ENCODE peak calls at places on chromosome 5, in ten cellular contexts. One of them, this sample, is unnamed. For H3K4me1, the result is how much of the 10 kb centered on the place peaks cover.

GRCh38 chr5:112179290-112179689 is 239.8 kb downstream of the EPB41L4A start:
- DNase-seq in sigmoid colon: no peak
- DNase-seq in CD8-positive, alpha-beta memory T cell: no peak
- DNase-seq in neural progenitor cell: no peak
- DNase-seq in adrenal gland: no peak
- DNase-seq in testis: no peak
- DNase-seq in endodermal cell: no peak
- DNase-seq in adipocyte: no peak
- DNase-seq in MM.1S: no peak
- DNase-seq in mucosa of descending colon: no peak
- DNase-seq in this sample: no peak

GRCh38 chr5:69032009-69032408 is 61.8 kb upstream of the SLC30A5 start:
- DNase-seq in sigmoid colon: no peak
- DNase-seq in CD8-positive, alpha-beta memory T cell: no peak
- DNase-seq in neural progenitor cell: peak
- DNase-seq in adrenal gland: no peak
- DNase-seq in testis: no peak
- DNase-seq in endodermal cell: no peak
- DNase-seq in adipocyte: no peak
- DNase-seq in MM.1S: no peak
- DNase-seq in mucosa of descending colon: no peak
- DNase-seq in this sample: no peak

GRCh38 chr5:123125953-123126352 is 36.9 kb downstream of the PRDM6 start:
- DNase-seq in sigmoid colon: no peak
- DNase-seq in CD8-positive, alpha-beta memory T cell: no peak
- DNase-seq in neural progenitor cell: no peak
- DNase-seq in adrenal gland: no peak
- DNase-seq in testis: no peak
- DNase-seq in endodermal cell: no peak
- DNase-seq in adipocyte: peak
- DNase-seq in MM.1S: no peak
- DNase-seq in mucosa of descending colon: no peak
- DNase-seq in this sample: no peak

GRCh38 chr5:180050106-180050929 is 21.2 kb downstream of the RNF130 start:
- DNase-seq in sigmoid colon: no peak
- DNase-seq in CD8-positive, alpha-beta memory T cell: no peak
- DNase-seq in neural progenitor cell: no peak
- DNase-seq in adrenal gland: no peak
- DNase-seq in testis: no peak
- DNase-seq in endodermal cell: no peak
- DNase-seq in adipocyte: no peak
- DNase-seq in MM.1S: no peak
- DNase-seq in mucosa of descending colon: no peak
- DNase-seq in this sample: no peak

GRCh38 chr5:1799110-1799601 is 481 bp downstream of the MRPL36 start:
- DNase-seq in sigmoid colon: no peak
- DNase-seq in CD8-positive, alpha-beta memory T cell: no peak
- DNase-seq in neural progenitor cell: peak
- DNase-seq in adrenal gland: peak
- DNase-seq in testis: peak
- DNase-seq in endodermal cell: no peak
- DNase-seq in adipocyte: peak
- DNase-seq in MM.1S: peak
- DNase-seq in mucosa of descending colon: peak
- DNase-seq in this sample: no peak

GRCh38 chr5:56683281-56683680 is 132.1 kb upstream of the MAP3K1 start:
- DNase-seq in sigmoid colon: no peak
- DNase-seq in CD8-positive, alpha-beta memory T cell: no peak
- DNase-seq in neural progenitor cell: no peak
- DNase-seq in adrenal gland: no peak
- DNase-seq in testis: no peak
- DNase-seq in endodermal cell: no peak
- DNase-seq in adipocyte: no peak
- DNase-seq in MM.1S: no peak
- DNase-seq in mucosa of descending colon: no peak
- DNase-seq in this sample: no peak

GRCh38 chr5:67724412-67725135 is 491.0 kb upstream of the PIK3R1 start:
- DNase-seq in sigmoid colon: no peak
- DNase-seq in CD8-positive, alpha-beta memory T cell: no peak
- DNase-seq in neural progenitor cell: no peak
- DNase-seq in adrenal gland: no peak
- DNase-seq in testis: no peak
- DNase-seq in endodermal cell: no peak
- DNase-seq in adipocyte: no peak
- DNase-seq in MM.1S: no peak
- DNase-seq in mucosa of descending colon: no peak
- DNase-seq in this sample: no peak

GRCh38 chr5:87020099-87020934 is 247.4 kb upstream of the RASA1 start:
- DNase-seq in sigmoid colon: no peak
- DNase-seq in CD8-positive, alpha-beta memory T cell: peak
- DNase-seq in neural progenitor cell: peak
- DNase-seq in adrenal gland: peak
- DNase-seq in testis: peak
- DNase-seq in endodermal cell: peak
- DNase-seq in adipocyte: peak
- DNase-seq in MM.1S: peak
- DNase-seq in mucosa of descending colon: peak
- DNase-seq in this sample: peak

GRCh38 chr5:143406408-143406807 is 2.9 kb upstream of the NR3C1 start:
- DNase-seq in sigmoid colon: no peak
- DNase-seq in CD8-positive, alpha-beta memory T cell: no peak
- DNase-seq in neural progenitor cell: no peak
- DNase-seq in adrenal gland: no peak
- DNase-seq in testis: no peak
- DNase-seq in endodermal cell: no peak
- DNase-seq in adipocyte: no peak
- DNase-seq in MM.1S: no peak
- DNase-seq in mucosa of descending colon: no peak
- DNase-seq in this sample: no peak

GRCh38 chr5:179411161-179411841 is 66.0 kb upstream of the ADAMTS2 start:
- DNase-seq in sigmoid colon: no peak
- DNase-seq in CD8-positive, alpha-beta memory T cell: no peak
- DNase-seq in neural progenitor cell: no peak
- DNase-seq in adrenal gland: no peak
- DNase-seq in testis: no peak
- DNase-seq in endodermal cell: peak
- DNase-seq in adipocyte: no peak
- DNase-seq in MM.1S: no peak
- DNase-seq in mucosa of descending colon: no peak
- DNase-seq in this sample: no peak

GRCh38 chr5:96969401-96969800 is 33.5 kb downstream of the LNPEP start:
- DNase-seq in sigmoid colon: no peak
- DNase-seq in CD8-positive, alpha-beta memory T cell: no peak
- DNase-seq in neural progenitor cell: no peak
- DNase-seq in adrenal gland: no peak
- DNase-seq in testis: no peak
- DNase-seq in endodermal cell: no peak
- DNase-seq in adipocyte: peak
- DNase-seq in MM.1S: no peak
- DNase-seq in mucosa of descending colon: no peak
- DNase-seq in this sample: no peak

GRCh38 chr5:96975656-96976055 is 39.8 kb downstream of the LNPEP start:
- DNase-seq in sigmoid colon: no peak
- DNase-seq in CD8-positive, alpha-beta memory T cell: no peak
- DNase-seq in neural progenitor cell: no peak
- DNase-seq in adrenal gland: no peak
- DNase-seq in testis: no peak
- DNase-seq in endodermal cell: no peak
- DNase-seq in adipocyte: peak
- DNase-seq in MM.1S: no peak
- DNase-seq in mucosa of descending colon: no peak
- DNase-seq in this sample: no peak

GRCh38 chr5:96972599-96973334 is 36.9 kb downstream of the LNPEP start:
- DNase-seq in sigmoid colon: no peak
- DNase-seq in CD8-positive, alpha-beta memory T cell: no peak
- DNase-seq in neural progenitor cell: no peak
- DNase-seq in adrenal gland: no peak
- DNase-seq in testis: no peak
- DNase-seq in endodermal cell: no peak
- DNase-seq in adipocyte: no peak
- DNase-seq in MM.1S: no peak
- DNase-seq in mucosa of descending colon: no peak
- DNase-seq in this sample: no peak

GRCh38 chr5:96977228-96977627 is 41.3 kb downstream of the LNPEP start:
- DNase-seq in sigmoid colon: no peak
- DNase-seq in CD8-positive, alpha-beta memory T cell: no peak
- DNase-seq in neural progenitor cell: no peak
- DNase-seq in adrenal gland: no peak
- DNase-seq in testis: no peak
- DNase-seq in endodermal cell: no peak
- DNase-seq in adipocyte: no peak
- DNase-seq in MM.1S: no peak
- DNase-seq in mucosa of descending colon: no peak
- DNase-seq in this sample: no peak

GRCh38 chr5:96973561-96974401 is 37.9 kb downstream of the LNPEP start:
- DNase-seq in sigmoid colon: no peak
- DNase-seq in CD8-positive, alpha-beta memory T cell: no peak
- DNase-seq in neural progenitor cell: no peak
- DNase-seq in adrenal gland: no peak
- DNase-seq in testis: no peak
- DNase-seq in endodermal cell: no peak
- DNase-seq in adipocyte: no peak
- DNase-seq in MM.1S: no peak
- DNase-seq in mucosa of descending colon: no peak
- DNase-seq in this sample: no peak
- H3K4me1 ChIP-seq in sigmoid colon: under half
- H3K4me1 ChIP-seq in CD8-positive, alpha-beta memory T cell: half or more
- H3K4me1 ChIP-seq in neural progenitor cell: under half
- H3K4me1 ChIP-seq in adrenal gland: under half
- H3K4me1 ChIP-seq in testis: under half
- H3K4me1 ChIP-seq in endodermal cell: under half
- H3K4me1 ChIP-seq in adipocyte: under half
- H3K4me1 ChIP-seq in MM.1S: under half
- H3K4me1 ChIP-seq in mucosa of descending colon: under half
- H3K4me1 ChIP-seq in this sample: under half

GRCh38 chr5:124162782-124163532 is 583.5 kb downstream of the ZNF608 start:
- DNase-seq in sigmoid colon: no peak
- DNase-seq in CD8-positive, alpha-beta memory T cell: no peak
- DNase-seq in neural progenitor cell: peak
- DNase-seq in adrenal gland: no peak
- DNase-seq in testis: no peak
- DNase-seq in endodermal cell: no peak
- DNase-seq in adipocyte: peak
- DNase-seq in MM.1S: no peak
- DNase-seq in mucosa of descending colon: peak
- DNase-seq in this sample: peak
- H3K4me3 ChIP-seq in sigmoid colon: no peak
- H3K4me3 ChIP-seq in CD8-positive, alpha-beta memory T cell: no peak
- H3K4me3 ChIP-seq in neural progenitor cell: no peak
- H3K4me3 ChIP-seq in adrenal gland: no peak
- H3K4me3 ChIP-seq in testis: no peak
- H3K4me3 ChIP-seq in endodermal cell: no peak
- H3K4me3 ChIP-seq in adipocyte: no peak
- H3K4me3 ChIP-seq in MM.1S: no peak
- H3K4me3 ChIP-seq in mucosa of descending colon: no peak
- H3K4me3 ChIP-seq in this sample: no peak

GRCh38 chr5:149284501-149284900 is 12.8 kb downstream of the AFAP1L1 start:
- DNase-seq in sigmoid colon: peak
- DNase-seq in CD8-positive, alpha-beta memory T cell: no peak
- DNase-seq in neural progenitor cell: no peak
- DNase-seq in adrenal gland: no peak
- DNase-seq in testis: no peak
- DNase-seq in endodermal cell: peak
- DNase-seq in adipocyte: peak
- DNase-seq in MM.1S: no peak
- DNase-seq in mucosa of descending colon: no peak
- DNase-seq in this sample: no peak

GRCh38 chr5:149283611-149284480 is 12.2 kb downstream of the AFAP1L1 start:
- DNase-seq in sigmoid colon: no peak
- DNase-seq in CD8-positive, alpha-beta memory T cell: no peak
- DNase-seq in neural progenitor cell: no peak
- DNase-seq in adrenal gland: no peak
- DNase-seq in testis: no peak
- DNase-seq in endodermal cell: no peak
- DNase-seq in adipocyte: no peak
- DNase-seq in MM.1S: no peak
- DNase-seq in mucosa of descending colon: no peak
- DNase-seq in this sample: no peak

GRCh38 chr5:149289307-149289706 is 17.6 kb downstream of the AFAP1L1 start:
- DNase-seq in sigmoid colon: no peak
- DNase-seq in CD8-positive, alpha-beta memory T cell: no peak
- DNase-seq in neural progenitor cell: no peak
- DNase-seq in adrenal gland: no peak
- DNase-seq in testis: no peak
- DNase-seq in endodermal cell: no peak
- DNase-seq in adipocyte: no peak
- DNase-seq in MM.1S: no peak
- DNase-seq in mucosa of descending colon: no peak
- DNase-seq in this sample: no peak

GRCh38 chr5:149285153-149285552 is 13.5 kb downstream of the AFAP1L1 start:
- DNase-seq in sigmoid colon: no peak
- DNase-seq in CD8-positive, alpha-beta memory T cell: no peak
- DNase-seq in neural progenitor cell: no peak
- DNase-seq in adrenal gland: no peak
- DNase-seq in testis: no peak
- DNase-seq in endodermal cell: no peak
- DNase-seq in adipocyte: no peak
- DNase-seq in MM.1S: no peak
- DNase-seq in mucosa of descending colon: no peak
- DNase-seq in this sample: no peak

GRCh38 chr5:149288437-149288836 is 16.8 kb downstream of the AFAP1L1 start:
- DNase-seq in sigmoid colon: no peak
- DNase-seq in CD8-positive, alpha-beta memory T cell: no peak
- DNase-seq in neural progenitor cell: no peak
- DNase-seq in adrenal gland: no peak
- DNase-seq in testis: no peak
- DNase-seq in endodermal cell: no peak
- DNase-seq in adipocyte: no peak
- DNase-seq in MM.1S: no peak
- DNase-seq in mucosa of descending colon: no peak
- DNase-seq in this sample: no peak
- H3K4me1 ChIP-seq in sigmoid colon: under half
- H3K4me1 ChIP-seq in CD8-positive, alpha-beta memory T cell: under half
- H3K4me1 ChIP-seq in neural progenitor cell: under half
- H3K4me1 ChIP-seq in adrenal gland: under half
- H3K4me1 ChIP-seq in testis: under half
- H3K4me1 ChIP-seq in endodermal cell: under half
- H3K4me1 ChIP-seq in adipocyte: under half
- H3K4me1 ChIP-seq in MM.1S: under half
- H3K4me1 ChIP-seq in mucosa of descending colon: under half
- H3K4me1 ChIP-seq in this sample: under half

DNA sequence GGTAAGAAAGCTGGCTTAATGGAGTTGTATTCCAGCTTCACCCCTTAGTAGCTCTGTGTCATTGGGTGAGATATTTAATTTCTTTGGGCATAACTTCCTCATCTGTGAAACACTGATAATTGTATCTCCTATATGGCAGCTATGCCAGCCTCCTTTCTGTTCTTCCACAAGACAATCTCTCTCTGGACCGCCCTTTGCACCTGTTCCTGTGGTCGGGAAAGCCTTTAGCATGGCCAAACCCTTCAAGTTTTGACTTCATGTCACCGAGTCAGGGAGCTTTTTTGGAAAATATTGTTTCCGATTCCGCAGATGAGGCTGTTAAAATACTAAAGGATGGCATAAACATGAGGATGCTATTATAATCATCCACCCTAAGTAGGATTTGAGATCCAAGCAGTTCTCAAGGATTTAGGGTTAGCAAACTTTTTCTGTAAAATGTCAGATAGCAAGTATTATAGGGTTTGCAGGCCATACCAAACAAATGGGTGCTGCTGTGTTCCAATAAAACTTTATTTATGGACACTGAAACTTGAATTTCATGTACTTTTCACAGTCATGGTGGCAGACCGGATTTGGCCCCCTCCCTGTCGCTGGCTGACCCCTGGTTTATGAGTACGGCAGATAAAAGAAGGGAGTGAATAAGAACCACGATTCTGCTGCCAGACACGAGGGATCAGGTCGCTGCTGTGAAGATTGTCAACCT is 699 bp upstream of the NDFIP1 start:
- DNase-seq in sigmoid colon: no peak
- DNase-seq in CD8-positive, alpha-beta memory T cell: no peak
- DNase-seq in neural progenitor cell: no peak
- DNase-seq in adrenal gland: no peak
- DNase-seq in testis: no peak
- DNase-seq in endodermal cell: no peak
- DNase-seq in adipocyte: no peak
- DNase-seq in MM.1S: no peak
- DNase-seq in mucosa of descending colon: no peak
- DNase-seq in this sample: no peak
- H3K4me3 ChIP-seq in sigmoid colon: peak
- H3K4me3 ChIP-seq in CD8-positive, alpha-beta memory T cell: peak
- H3K4me3 ChIP-seq in neural progenitor cell: no peak
- H3K4me3 ChIP-seq in adrenal gland: no peak
- H3K4me3 ChIP-seq in testis: peak
- H3K4me3 ChIP-seq in endodermal cell: peak
- H3K4me3 ChIP-seq in adipocyte: peak
- H3K4me3 ChIP-seq in MM.1S: peak
- H3K4me3 ChIP-seq in mucosa of descending colon: no peak
- H3K4me3 ChIP-seq in this sample: peak

This sample was measured in BE2C.